ENCODE peak calls at places on chromosomes 2 and 18, in six cellular contexts. H is Peyer's patch; A is CD8-positive, alpha-beta T cell; Y is right atrium auricular region; O is uterus; L is pancreas. M is an unnamed sample.

GRCh38 chr2:155645771-155646170 is 686.8 kb downstream of the NR4A2 start:
- DNase-seq in A (no peak), H (no peak), L (no peak), Y (no peak), O (no peak), M (no peak)

GRCh38 chr2:35788543-35788942 is 567.0 kb upstream of the CRIM1 start:
- DNase-seq in A (no peak), H (no peak), O (no peak), L (no peak), Y (no peak), M (no peak)

GRCh38 chr2:28755411-28755810 is 3.8 kb downstream of the PPP1CB start:
- DNase-seq in H (no peak), O (no peak), L (no peak), Y (no peak), A (no peak), M (no peak)

GRCh38 chr2:3785890-3786273 is 82.5 kb downstream of the DCDC2C start:
- DNase-seq in A (no peak), L (no peak), O (no peak), Y (no peak), H (no peak), M (no peak)

GRCh38 chr2:85505551-85506238 is 33.3 kb upstream of the MAT2A start:
- DNase-seq in Y (no peak), H (no peak), A (no peak), L (no peak), O (no peak), M (no peak)

GRCh38 chr18:61581578-61582204 is 248.5 kb downstream of the CDH20 start:
- DNase-seq in Y (peak; percentile 74), L (peak; percentile 76), O (peak; percentile 86), A (peak; percentile 41), H (peak; percentile 87), M (peak; percentile 51)

GRCh38 chr18:32911660-32912284 is 138.9 kb upstream of the KLHL14 start:
- DNase-seq in L (no peak), A (no peak), O (no peak), Y (no peak), H (no peak), M (no peak)

GRCh38 chr18:415627-416612 is 84.6 kb downstream of the COLEC12 start:
- DNase-seq in L (no peak), H (no peak), A (no peak), Y (no peak), O (no peak), M (no peak)

GRCh38 chr2:19100570-19100969 is 257.9 kb downstream of the OSR1 start:
- DNase-seq in A (no peak), Y (no peak), H (no peak), O (no peak), L (no peak), M (no peak)

DNA sequence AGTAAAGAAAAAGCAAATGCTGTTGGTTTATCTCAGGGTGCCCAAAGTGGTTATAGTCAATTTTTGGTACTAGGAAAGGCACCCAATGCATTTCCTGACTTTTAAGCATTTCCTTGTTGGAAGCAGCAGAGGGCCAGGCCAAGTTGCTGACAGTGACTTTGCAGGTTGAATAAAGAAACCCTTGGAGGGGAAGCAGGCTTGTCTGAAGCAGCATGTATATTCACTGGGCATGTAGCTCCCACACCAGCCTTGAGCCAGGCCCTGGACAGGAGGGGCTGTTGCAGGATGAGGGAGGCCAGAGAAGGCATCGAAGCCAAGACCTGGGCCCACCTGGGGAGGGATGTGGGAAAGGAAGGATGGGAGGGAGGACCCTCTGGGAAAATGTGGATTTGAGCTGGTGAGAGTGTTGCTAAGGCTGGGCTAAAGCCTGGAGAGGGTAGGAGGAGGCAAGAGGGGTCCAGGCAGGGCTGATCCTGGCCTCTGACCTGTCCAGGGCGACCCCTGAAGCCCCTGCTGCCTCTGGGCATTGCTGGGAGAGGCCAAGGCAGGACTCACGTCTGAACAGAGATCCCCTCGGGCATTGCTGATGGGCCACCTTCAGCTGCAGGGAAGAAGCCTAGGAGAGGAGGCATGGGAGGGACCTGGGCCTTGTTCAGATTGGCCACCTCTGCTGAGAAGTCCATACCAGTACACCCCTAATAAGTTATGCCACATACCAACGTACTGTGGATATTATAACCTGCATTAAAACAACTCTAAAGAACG is 79.6 kb downstream of the STPG4 start:
- DNase-seq in A (no peak), H (no peak), Y (no peak), O (no peak), L (no peak), M (no peak)
- TF ChIP-seq CTCF in A (no peak), H (no peak), Y (no peak), O (no peak), L (no peak), M (no peak)

DNA sequence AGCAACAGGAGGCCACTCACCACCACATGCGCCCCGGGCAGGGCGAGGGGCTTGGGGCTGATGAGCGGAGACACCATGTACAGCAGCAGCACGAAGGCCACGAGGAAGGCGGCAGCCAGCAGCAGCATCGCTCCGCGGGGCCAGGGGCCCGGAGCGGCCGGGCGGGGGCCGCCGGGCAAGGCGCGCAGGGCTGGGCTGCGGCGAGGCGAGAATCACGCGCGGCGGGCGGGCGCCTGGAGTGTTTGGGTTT is at the start of gene KDSR:
- DNase-seq in H (no peak), A (no peak), O (no peak), Y (no peak), L (no peak), M (no peak)
- H3K27ac ChIP-seq in H (peak within 1 kb of the TSS; percentile 99), A (peak within 1 kb of the TSS; percentile 63), O (peak within 1 kb of the TSS; percentile 95), Y (peak within 1 kb of the TSS; percentile 97), L (peak within 1 kb of the TSS; percentile 89), M (peak within 1 kb of the TSS; percentile 72)

DNA sequence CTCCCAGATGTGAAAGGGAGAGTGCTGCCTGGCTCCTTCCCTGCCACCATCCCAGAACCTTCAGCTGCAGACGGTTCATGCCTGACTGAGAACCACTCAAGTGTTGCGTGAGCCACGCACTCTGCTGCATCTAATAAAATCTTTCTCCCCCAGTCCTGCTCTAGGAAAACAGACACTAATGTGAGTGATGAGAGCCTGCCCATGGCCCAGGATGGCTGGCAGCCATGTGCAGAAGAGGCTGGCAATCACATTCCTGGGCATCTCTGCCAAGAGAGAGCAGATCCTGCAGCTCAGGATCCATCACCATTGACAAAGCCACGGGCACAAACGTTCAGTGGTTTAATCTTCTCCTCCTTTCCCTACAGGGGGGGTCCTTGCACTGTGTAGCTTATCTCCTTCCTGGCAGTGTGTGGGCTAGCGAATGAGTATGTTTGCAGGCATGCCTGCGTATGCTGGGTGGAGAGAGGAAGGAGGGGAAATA is 477.5 kb downstream of the SLC4A3 start:
- DNase-seq in O (no peak), H (no peak), L (no peak), A (no peak), Y (no peak), M (no peak)
- TF ChIP-seq CTCF in O (no peak), H (no peak), L (no peak), A (no peak), Y (no peak), M (no peak)

GRCh38 chr2:191311-192190 is 72.3 kb downstream of the SH3YL1 start:
- DNase-seq in A (no peak), O (no peak), L (no peak), H (no peak), Y (no peak), M (no peak)

GRCh38 chr2:199274-199966 is 64.4 kb downstream of the SH3YL1 start:
- DNase-seq in L (no peak), H (no peak), Y (no peak), O (no peak), A (no peak), M (no peak)

GRCh38 chr2:193141-193552 is 70.7 kb downstream of the SH3YL1 start:
- DNase-seq in A (peak; percentile 24), L (no peak), Y (no peak), O (no peak), H (no peak), M (no peak)

GRCh38 chr2:201648-202433 is 62.0 kb downstream of the SH3YL1 start:
- DNase-seq in L (no peak), Y (no peak), O (no peak), H (no peak), A (no peak), M (no peak)

DNA sequence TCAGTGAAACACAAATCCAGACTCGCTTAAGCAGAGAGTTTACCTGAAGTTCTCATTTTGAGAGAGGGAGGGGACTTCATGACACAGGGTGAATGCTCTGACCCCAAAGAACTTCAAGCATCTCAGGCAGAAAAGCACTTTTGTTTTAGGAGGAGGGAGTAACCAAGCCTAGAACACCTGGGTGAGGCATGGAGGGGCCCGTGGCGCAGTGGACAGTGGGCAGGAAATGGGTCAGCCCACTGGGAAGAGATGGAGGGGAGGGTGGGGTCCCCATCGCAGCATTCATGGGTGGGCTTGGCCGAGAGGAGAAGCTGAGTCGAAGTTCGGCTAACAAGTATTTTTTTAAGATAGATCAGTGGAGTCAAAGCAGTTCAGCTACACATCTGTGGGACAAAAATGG is 67.9 kb downstream of the SH3YL1 start:
- DNase-seq in Y (no peak), O (no peak), H (no peak), L (no peak), A (no peak), M (no peak)
- H3K27ac ChIP-seq in Y (no peak overlapping the region), O (no peak overlapping the region), H (no peak overlapping the region), L (no peak overlapping the region), A (no peak overlapping the region), M (no peak overlapping the region)

GRCh38 chr2:54680397-54681032 is 42.9 kb upstream of the EML6 start:
- DNase-seq in H (no peak), Y (no peak), L (no peak), A (no peak), O (no peak), M (no peak)

GRCh38 chr2:54685263-54685775 is 38.1 kb upstream of the EML6 start:
- DNase-seq in H (no peak), Y (no peak), L (no peak), A (no peak), O (no peak), M (no peak)

GRCh38 chr2:54678719-54679118 is 44.7 kb upstream of the EML6 start:
- DNase-seq in A (no peak), H (no peak), L (no peak), O (no peak), Y (no peak), M (no peak)

GRCh38 chr2:54687595-54688152 is 35.8 kb upstream of the EML6 start:
- DNase-seq in L (no peak), O (no peak), H (no peak), A (no peak), Y (no peak), M (no peak)

DNA sequence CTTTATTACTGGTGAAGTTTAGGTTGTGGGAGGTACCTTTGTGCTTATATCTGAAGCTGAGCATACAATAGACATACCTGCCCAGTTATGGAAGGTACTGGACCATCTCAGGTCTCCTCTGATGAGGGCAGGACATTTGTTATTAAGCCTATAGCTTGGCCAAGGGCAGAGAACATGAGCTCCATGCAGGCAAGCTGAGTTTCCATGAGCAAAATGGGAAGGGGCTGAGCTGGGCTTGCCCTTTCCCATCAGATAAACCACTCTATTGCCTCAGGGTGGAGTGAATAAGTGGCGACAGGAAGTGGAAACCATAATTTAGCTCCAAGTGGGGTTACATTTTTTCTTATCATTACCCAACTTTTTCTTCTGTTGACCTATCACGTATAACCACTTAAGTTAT is 39.9 kb upstream of the EML6 start:
- DNase-seq in O (no peak), H (no peak), Y (no peak), A (no peak), L (no peak), M (no peak)
- TF ChIP-seq CTCF in O (no peak), H (no peak), Y (no peak), A (no peak), L (no peak), M (no peak)

M was measured in CD4-positive, alpha-beta T cell.